ENCODE peak calls at places on chromosomes 5 and 9, in nine cellular contexts. X, S, M, H, O, P, D, L and W are unnamed samples.

GRCh38 chr5:142106061-142106460 is 2.5 kb upstream of the NDFIP1 start:
- DNase-seq in S (no peak), O (peak; percentile 9), M (no peak), X (no peak), L (no peak), P (no peak), H (peak; percentile 64), D (peak; percentile 72), W (no peak)

GRCh38 chr5:135448796-135449507 is 1.8 kb upstream of the DCANP1 start:
- DNase-seq in X (no peak), O (peak; percentile 46), P (no peak), M (no peak), S (no peak), L (no peak), H (no peak), D (no peak), W (no peak)

GRCh38 chr5:10199700-10200099 is 50.0 kb downstream of the ATPSCKMT start:
- DNase-seq in O (peak; percentile 73), L (no peak), S (no peak), M (no peak), X (no peak), P (no peak), D (no peak), H (peak; percentile 37), W (no peak)

GRCh38 chr9:83956288-83957028 is 23.6 kb downstream of the HNRNPK start:
- DNase-seq in M (no peak), O (peak; percentile 72), L (peak; percentile 63), D (no peak), S (peak; percentile 43), P (no peak), X (peak; percentile 70), H (peak; percentile 39), W (no peak)

GRCh38 chr5:180259260-180259611 is 32.6 kb downstream of the MAPK9 start:
- DNase-seq in S (no peak), L (no peak), H (no peak), O (peak; percentile 9), P (no peak), D (no peak), M (no peak), X (no peak), W (no peak)

GRCh38 chr5:148426514-148426913 is 42.8 kb downstream of the FBXO38 start:
- DNase-seq in L (no peak), P (no peak), O (no peak), M (no peak), S (no peak), D (no peak), X (no peak), H (no peak), W (no peak)

GRCh38 chr5:2415678-2416077 is 335.8 kb downstream of the IRX2 start:
- DNase-seq in D (no peak), M (peak; percentile 16), H (no peak), X (no peak), L (no peak), P (no peak), O (no peak), S (no peak), W (no peak)

GRCh38 chr5:36722913-36723312 is 116.5 kb downstream of the SLC1A3 start:
- DNase-seq in L (no peak), S (no peak), P (no peak), X (no peak), O (peak; percentile 7), M (no peak), H (no peak), D (no peak), W (no peak)

GRCh38 chr5:129904102-129904666 is at the start of gene CHSY3:
- DNase-seq in D (peak; percentile 72), X (peak; percentile 26), O (peak; percentile 87), M (peak; percentile 91), S (no peak), H (peak; percentile 57), P (peak; percentile 79), L (peak; percentile 5), W (peak; percentile 10)

GRCh38 chr5:146667633-146668032 is 151.6 kb upstream of the GPR151 start:
- DNase-seq in H (peak; percentile 10), L (peak; percentile 72), O (peak; percentile 22), P (peak; percentile 6), S (no peak), M (no peak), X (peak; percentile 26), D (no peak), W (no peak)

GRCh38 chr9:120889606-120890396 is 12.8 kb upstream of the PHF19 start:
- DNase-seq in O (no peak), S (no peak), P (no peak), L (no peak), D (no peak), M (no peak), X (peak; percentile 36), H (no peak), W (no peak)

GRCh38 chr9:126146254-126147145 is 180.1 kb upstream of the MVB12B start:
- DNase-seq in X (peak; percentile 91), S (no peak), D (no peak), M (peak; percentile 87), H (no peak), L (peak; percentile 8), O (no peak), P (no peak), W (peak; percentile 6)

GRCh38 chr5:81187885-81188284 is 45.2 kb upstream of the CKMT2 start:
- DNase-seq in H (no peak), X (no peak), S (no peak), D (no peak), L (no peak), O (no peak), M (no peak), P (no peak), W (no peak)